ENCODE peak calls at places on chromosomes 13 and 19, in six cellular contexts. D is EH; F is activated naive CD8-positive, alpha-beta T cell treated with anti-CD3 and anti-CD28 coated beads, Interleukin-2, amount 50 U/mL, for 24 hours; C is neural crest cell; A is T-helper 2 cell; E is Calu3. O is an unnamed sample.

GRCh38 chr13:86757236-86757978 is 913.8 kb upstream of the SLITRK5 start:
- DNase-seq in D (no peak), A (no peak), C (no peak), E (no peak), F (no peak), O (no peak)

GRCh38 chr19:34319785-34320184 is 45.2 kb upstream of the GPI start:
- DNase-seq in A (no peak), C (no peak), D (no peak), E (no peak), F (no peak), O (no peak)

GRCh38 chr13:99970761-99971575 is 599 bp downstream of the ZIC5 start:
- DNase-seq in A (no peak), C (no peak), F (no peak), D (no peak), E (no peak), O (no peak)

GRCh38 chr13:32940601-32941000 is 75.6 kb upstream of the KL start:
- DNase-seq in D (peak), C (no peak), E (no peak), A (no peak), F (no peak), O (no peak)

GRCh38 chr19:43739419-43739818 is 15.3 kb downstream of the SMG9 start:
- DNase-seq in A (no peak), C (no peak), E (peak), D (no peak), F (no peak), O (no peak)

GRCh38 chr19:2097330-2098327 is 914 bp downstream of the IZUMO4 start:
- DNase-seq in C (no peak), F (peak), D (no peak), A (peak), E (no peak), O (no peak)

GRCh38 chr13:99417151-99417820 is 84.0 kb upstream of the TM9SF2 start:
- DNase-seq in E (no peak), A (no peak), D (no peak), F (peak), C (no peak), O (no peak)

GRCh38 chr13:42991892-42992584 is at the start of gene EPSTI1:
- DNase-seq in E (peak), D (peak), F (peak), A (peak), C (peak), O (peak)

GRCh38 chr13:101554420-101555125 is 102.1 kb downstream of the ITGBL1 start:
- DNase-seq in E (no peak), F (no peak), A (no peak), D (peak), C (no peak), O (no peak)

GRCh38 chr13:36885901-36886300 is 34.1 kb downstream of the SMAD9 start:
- DNase-seq in A (no peak), D (no peak), C (no peak), F (no peak), E (no peak), O (no peak)

GRCh38 chr19:16940626-16941025 is 51.8 kb downstream of the F2RL3 start:
- DNase-seq in E (no peak), F (no peak), A (no peak), C (no peak), D (no peak), O (no peak)

GRCh38 chr19:43519436-43520088 is 7.4 kb downstream of the ETHE1 start:
- DNase-seq in C (peak), A (peak), F (peak), E (peak), D (peak), O (peak)

GRCh38 chr19:15324791-15325519 is 7.4 kb downstream of the BRD4 start:
- DNase-seq in D (no peak), E (no peak), C (no peak), A (no peak), F (no peak), O (no peak)

GRCh38 chr19:3366761-3367571 is 583 bp downstream of the NFIC start:
- DNase-seq in E (peak), D (peak), C (no peak), F (peak), A (no peak), O (no peak)

GRCh38 chr13:92951273-92951820 is 275.3 kb upstream of the GPC6 start:
- DNase-seq in F (no peak), A (no peak), D (no peak), E (no peak), C (no peak), O (no peak)

GRCh38 chr19:31385744-31386143 is 36.5 kb upstream of the TSHZ3 start:
- DNase-seq in A (no peak), F (no peak), E (no peak), C (no peak), D (no peak), O (no peak)

GRCh38 chr19:49475995-49476880 is 2.2 kb downstream of the FLT3LG start:
- DNase-seq in C (peak), A (peak), F (peak), D (no peak), E (no peak), O (no peak)

GRCh38 chr19:20244356-20244755 is 77.3 kb downstream of the ZNF486 start:
- DNase-seq in F (no peak), A (no peak), E (no peak), D (no peak), C (no peak), O (no peak)

GRCh38 chr19:45767410-45767880 is 1.6 kb downstream of the SIX5 start:
- DNase-seq in E (peak), C (peak), F (no peak), A (no peak), D (peak), O (peak)

GRCh38 chr19:16073481-16073880 is 2.8 kb upstream of the TPM4 start:
- DNase-seq in C (no peak), F (no peak), A (no peak), D (no peak), E (no peak), O (no peak)

GRCh38 chr19:44737238-44738160 is 11.0 kb upstream of the BCL3 start:
- DNase-seq in D (peak), A (no peak), E (no peak), F (no peak), C (no peak), O (no peak)

GRCh38 chr13:94335786-94336357 is 143.6 kb downstream of the DCT start:
- DNase-seq in D (no peak), E (no peak), C (no peak), A (no peak), F (no peak), O (no peak)

GRCh38 chr19:30228726-30229523 is 143.3 kb upstream of the ZNF536 start:
- DNase-seq in F (no peak), A (no peak), E (no peak), C (peak), D (no peak), O (no peak)

O was measured in lung.